ENCODE peak calls at places on chromosomes 13 and 19, in ten cellular contexts. One of them, this sample, is unnamed.
A peak's percentile ranks its signal among the peaks of the same experiment; 100 is the strongest.

GRCh38 chr19:18488838-18489626 is 32.8 kb downstream of the ELL start:
- DNase-seq in IMR-90: no peak
- DNase-seq in left ventricle myocardium inferior: no peak
- DNase-seq in fibroblast of lung: no peak
- DNase-seq in neural progenitor cell: peak; percentile 81
- DNase-seq in esophagus squamous epithelium: no peak
- DNase-seq in Caco-2: peak; percentile 80
- DNase-seq in NT2/D1: no peak
- DNase-seq in CD8-positive, alpha-beta memory T cell: no peak
- DNase-seq in mesendoderm: peak; percentile 63
- DNase-seq in this sample: no peak

GRCh38 chr13:19157461-19157860 is 24.2 kb downstream of the TUBA3C start:
- DNase-seq in IMR-90: no peak
- DNase-seq in left ventricle myocardium inferior: no peak
- DNase-seq in fibroblast of lung: no peak
- DNase-seq in neural progenitor cell: no peak
- DNase-seq in esophagus squamous epithelium: no peak
- DNase-seq in Caco-2: no peak
- DNase-seq in NT2/D1: no peak
- DNase-seq in CD8-positive, alpha-beta memory T cell: no peak
- DNase-seq in mesendoderm: no peak
- DNase-seq in this sample: no peak

GRCh38 chr13:80359459-80360297 is 18.8 kb upstream of the SPRY2 start:
- DNase-seq in IMR-90: no peak
- DNase-seq in left ventricle myocardium inferior: no peak
- DNase-seq in fibroblast of lung: no peak
- DNase-seq in neural progenitor cell: peak; percentile 95
- DNase-seq in esophagus squamous epithelium: no peak
- DNase-seq in Caco-2: no peak
- DNase-seq in NT2/D1: peak; percentile 96
- DNase-seq in CD8-positive, alpha-beta memory T cell: no peak
- DNase-seq in mesendoderm: peak; percentile 96
- DNase-seq in this sample: peak; percentile 90

GRCh38 chr19:57709616-57710015 is 612 bp upstream of the ZNF154 start:
- DNase-seq in IMR-90: no peak
- DNase-seq in left ventricle myocardium inferior: no peak
- DNase-seq in fibroblast of lung: no peak
- DNase-seq in neural progenitor cell: peak; percentile 11
- DNase-seq in esophagus squamous epithelium: no peak
- DNase-seq in Caco-2: no peak
- DNase-seq in NT2/D1: no peak
- DNase-seq in CD8-positive, alpha-beta memory T cell: no peak
- DNase-seq in mesendoderm: peak; percentile 28
- DNase-seq in this sample: no peak

GRCh38 chr19:10503002-10503789 is at the start of gene KEAP1:
- DNase-seq in IMR-90: no peak
- DNase-seq in left ventricle myocardium inferior: peak; percentile 45
- DNase-seq in fibroblast of lung: peak; percentile 42
- DNase-seq in neural progenitor cell: peak; percentile 63
- DNase-seq in esophagus squamous epithelium: no peak
- DNase-seq in Caco-2: peak; percentile 70
- DNase-seq in NT2/D1: no peak
- DNase-seq in CD8-positive, alpha-beta memory T cell: no peak
- DNase-seq in mesendoderm: peak; percentile 70
- DNase-seq in this sample: no peak

GRCh38 chr13:70107498-70108271 is at the start of gene ATXN8OS:
- DNase-seq in IMR-90: no peak
- DNase-seq in left ventricle myocardium inferior: no peak
- DNase-seq in fibroblast of lung: peak; percentile 3
- DNase-seq in neural progenitor cell: peak; percentile 61
- DNase-seq in esophagus squamous epithelium: no peak
- DNase-seq in Caco-2: no peak
- DNase-seq in NT2/D1: no peak
- DNase-seq in CD8-positive, alpha-beta memory T cell: peak; percentile 43
- DNase-seq in mesendoderm: peak; percentile 38
- DNase-seq in this sample: no peak

GRCh38 chr13:113581871-113582270 is 2.7 kb upstream of the TFDP1 start:
- DNase-seq in IMR-90: no peak
- DNase-seq in left ventricle myocardium inferior: no peak
- DNase-seq in fibroblast of lung: no peak
- DNase-seq in neural progenitor cell: no peak
- DNase-seq in esophagus squamous epithelium: no peak
- DNase-seq in Caco-2: no peak
- DNase-seq in NT2/D1: no peak
- DNase-seq in CD8-positive, alpha-beta memory T cell: no peak
- DNase-seq in mesendoderm: no peak
- DNase-seq in this sample: no peak

GRCh38 chr19:3606690-3607289 is at the start of gene TBXA2R:
- DNase-seq in IMR-90: peak; percentile 43
- DNase-seq in left ventricle myocardium inferior: peak; percentile 81
- DNase-seq in fibroblast of lung: peak; percentile 66
- DNase-seq in neural progenitor cell: peak; percentile 64
- DNase-seq in esophagus squamous epithelium: no peak
- DNase-seq in Caco-2: no peak
- DNase-seq in NT2/D1: no peak
- DNase-seq in CD8-positive, alpha-beta memory T cell: peak; percentile 70
- DNase-seq in mesendoderm: peak; percentile 49
- DNase-seq in this sample: peak; percentile 72

GRCh38 chr13:80374453-80374852 is 33.5 kb upstream of the SPRY2 start:
- DNase-seq in IMR-90: no peak
- DNase-seq in left ventricle myocardium inferior: peak; percentile 75
- DNase-seq in fibroblast of lung: no peak
- DNase-seq in neural progenitor cell: no peak
- DNase-seq in esophagus squamous epithelium: no peak
- DNase-seq in Caco-2: no peak
- DNase-seq in NT2/D1: no peak
- DNase-seq in CD8-positive, alpha-beta memory T cell: no peak
- DNase-seq in mesendoderm: no peak
- DNase-seq in this sample: no peak

GRCh38 chr19:48274938-48275337 is 5.1 kb downstream of the ZNF114 start:
- DNase-seq in IMR-90: no peak
- DNase-seq in left ventricle myocardium inferior: no peak
- DNase-seq in fibroblast of lung: no peak
- DNase-seq in neural progenitor cell: no peak
- DNase-seq in esophagus squamous epithelium: no peak
- DNase-seq in Caco-2: no peak
- DNase-seq in NT2/D1: no peak
- DNase-seq in CD8-positive, alpha-beta memory T cell: no peak
- DNase-seq in mesendoderm: no peak
- DNase-seq in this sample: no peak

DNA sequence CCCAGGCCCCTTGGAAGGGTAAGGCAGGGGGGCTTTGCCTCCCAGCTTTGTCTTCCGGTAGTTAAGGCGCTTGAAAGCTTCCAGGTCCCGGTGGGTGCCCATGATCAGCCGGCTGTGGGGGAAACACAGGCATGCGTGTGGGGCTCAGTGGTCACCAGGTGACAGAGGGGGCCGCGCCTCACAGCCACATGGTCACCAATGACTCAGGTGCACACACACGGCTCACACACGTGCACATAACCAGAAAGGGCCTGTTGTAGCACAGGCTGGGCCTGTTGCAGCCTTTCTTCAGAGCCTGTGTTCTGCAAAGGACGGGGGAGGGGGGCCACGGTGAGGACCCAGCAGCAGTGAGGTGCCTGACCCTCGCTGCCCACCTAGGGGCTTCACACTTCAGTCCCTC is 5.9 kb downstream of the NANOS3 start:
- DNase-seq in IMR-90: no peak
- DNase-seq in left ventricle myocardium inferior: no peak
- DNase-seq in fibroblast of lung: no peak
- DNase-seq in neural progenitor cell: no peak
- DNase-seq in esophagus squamous epithelium: no peak
- DNase-seq in Caco-2: no peak
- DNase-seq in NT2/D1: no peak
- DNase-seq in CD8-positive, alpha-beta memory T cell: no peak
- DNase-seq in mesendoderm: no peak
- DNase-seq in this sample: no peak
- H3K4me3 ChIP-seq in IMR-90: no peak overlapping the region
- H3K4me3 ChIP-seq in left ventricle myocardium inferior: no peak overlapping the region
- H3K4me3 ChIP-seq in fibroblast of lung: no peak overlapping the region
- H3K4me3 ChIP-seq in neural progenitor cell: no peak overlapping the region
- H3K4me3 ChIP-seq in esophagus squamous epithelium: no peak overlapping the region
- H3K4me3 ChIP-seq in Caco-2: no peak overlapping the region
- H3K4me3 ChIP-seq in NT2/D1: no peak overlapping the region
- H3K4me3 ChIP-seq in CD8-positive, alpha-beta memory T cell: no peak overlapping the region
- H3K4me3 ChIP-seq in mesendoderm: no peak overlapping the region
- H3K4me3 ChIP-seq in this sample: no peak overlapping the region

DNA sequence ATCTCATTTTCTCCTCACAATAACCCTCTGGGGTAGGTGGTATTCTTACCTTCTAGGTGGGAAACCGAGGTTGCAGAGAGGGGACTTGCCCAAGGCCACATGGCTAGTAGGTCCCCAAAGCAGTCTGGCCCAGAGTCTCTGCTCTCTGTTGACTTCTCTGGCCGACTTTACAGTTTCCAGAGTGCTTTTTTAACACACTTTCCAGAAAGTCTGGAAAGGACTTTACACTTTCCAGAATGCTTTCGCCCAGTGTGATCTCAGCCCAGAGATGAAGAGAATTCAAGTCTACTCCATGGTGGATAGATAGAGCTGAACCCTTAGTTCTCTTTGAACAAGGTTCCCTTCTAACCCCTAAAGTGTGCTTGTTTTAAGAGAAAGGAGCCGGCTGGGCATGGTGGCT is 12.2 kb downstream of the ARHGAP35 start:
- DNase-seq in IMR-90: no peak
- DNase-seq in left ventricle myocardium inferior: no peak
- DNase-seq in fibroblast of lung: no peak
- DNase-seq in neural progenitor cell: no peak
- DNase-seq in esophagus squamous epithelium: no peak
- DNase-seq in Caco-2: no peak
- DNase-seq in NT2/D1: no peak
- DNase-seq in CD8-positive, alpha-beta memory T cell: no peak
- DNase-seq in mesendoderm: no peak
- DNase-seq in this sample: no peak
- H3K4me1 ChIP-seq in IMR-90: peaks cover under 1% of the 10 kb centered on the region
- H3K4me1 ChIP-seq in left ventricle myocardium inferior: peaks cover 18% of the 10 kb centered on the region
- H3K4me1 ChIP-seq in fibroblast of lung: peaks cover 6% of the 10 kb centered on the region
- H3K4me1 ChIP-seq in neural progenitor cell: no peaks in the 10 kb centered on the region
- H3K4me1 ChIP-seq in esophagus squamous epithelium: peaks cover 3% of the 10 kb centered on the region
- H3K4me1 ChIP-seq in Caco-2: peaks cover 32% of the 10 kb centered on the region
- H3K4me1 ChIP-seq in NT2/D1: no peaks in the 10 kb centered on the region
- H3K4me1 ChIP-seq in CD8-positive, alpha-beta memory T cell: peaks cover 5% of the 10 kb centered on the region
- H3K4me1 ChIP-seq in mesendoderm: peaks cover 2% of the 10 kb centered on the region
- H3K4me1 ChIP-seq in this sample: no peaks in the 10 kb centered on the region

GRCh38 chr13:99287544-99287943 is 19.7 kb downstream of the GPR183 start:
- DNase-seq in IMR-90: no peak
- DNase-seq in left ventricle myocardium inferior: no peak
- DNase-seq in fibroblast of lung: no peak
- DNase-seq in neural progenitor cell: no peak
- DNase-seq in esophagus squamous epithelium: no peak
- DNase-seq in Caco-2: no peak
- DNase-seq in NT2/D1: no peak
- DNase-seq in CD8-positive, alpha-beta memory T cell: no peak
- DNase-seq in mesendoderm: no peak
- DNase-seq in this sample: no peak

GRCh38 chr13:99289265-99289664 is 17.9 kb downstream of the GPR183 start:
- DNase-seq in IMR-90: no peak
- DNase-seq in left ventricle myocardium inferior: no peak
- DNase-seq in fibroblast of lung: no peak
- DNase-seq in neural progenitor cell: no peak
- DNase-seq in esophagus squamous epithelium: no peak
- DNase-seq in Caco-2: no peak
- DNase-seq in NT2/D1: no peak
- DNase-seq in CD8-positive, alpha-beta memory T cell: no peak
- DNase-seq in mesendoderm: no peak
- DNase-seq in this sample: no peak

GRCh38 chr13:99288069-99288468 is 19.1 kb downstream of the GPR183 start:
- DNase-seq in IMR-90: no peak
- DNase-seq in left ventricle myocardium inferior: no peak
- DNase-seq in fibroblast of lung: peak; percentile 44
- DNase-seq in neural progenitor cell: no peak
- DNase-seq in esophagus squamous epithelium: no peak
- DNase-seq in Caco-2: no peak
- DNase-seq in NT2/D1: no peak
- DNase-seq in CD8-positive, alpha-beta memory T cell: no peak
- DNase-seq in mesendoderm: no peak
- DNase-seq in this sample: no peak

GRCh38 chr13:99290890-99291289 is 16.3 kb downstream of the GPR183 start:
- DNase-seq in IMR-90: no peak
- DNase-seq in left ventricle myocardium inferior: no peak
- DNase-seq in fibroblast of lung: no peak
- DNase-seq in neural progenitor cell: no peak
- DNase-seq in esophagus squamous epithelium: no peak
- DNase-seq in Caco-2: no peak
- DNase-seq in NT2/D1: no peak
- DNase-seq in CD8-positive, alpha-beta memory T cell: no peak
- DNase-seq in mesendoderm: no peak
- DNase-seq in this sample: no peak

GRCh38 chr13:99289674-99290337 is 17.4 kb downstream of the GPR183 start:
- DNase-seq in IMR-90: no peak
- DNase-seq in left ventricle myocardium inferior: no peak
- DNase-seq in fibroblast of lung: no peak
- DNase-seq in neural progenitor cell: no peak
- DNase-seq in esophagus squamous epithelium: no peak
- DNase-seq in Caco-2: no peak
- DNase-seq in NT2/D1: no peak
- DNase-seq in CD8-positive, alpha-beta memory T cell: peak; percentile 86
- DNase-seq in mesendoderm: no peak
- DNase-seq in this sample: no peak
- H3K4me3 ChIP-seq in IMR-90: no peak overlapping the region
- H3K4me3 ChIP-seq in left ventricle myocardium inferior: no peak overlapping the region
- H3K4me3 ChIP-seq in fibroblast of lung: no peak overlapping the region
- H3K4me3 ChIP-seq in neural progenitor cell: no peak overlapping the region
- H3K4me3 ChIP-seq in esophagus squamous epithelium: no peak overlapping the region
- H3K4me3 ChIP-seq in Caco-2: no peak overlapping the region
- H3K4me3 ChIP-seq in NT2/D1: no peak overlapping the region
- H3K4me3 ChIP-seq in CD8-positive, alpha-beta memory T cell: no peak overlapping the region
- H3K4me3 ChIP-seq in mesendoderm: no peak overlapping the region
- H3K4me3 ChIP-seq in this sample: no peak overlapping the region

GRCh38 chr19:38678217-38678890 is 30.9 kb downstream of the ACTN4 start:
- DNase-seq in IMR-90: no peak
- DNase-seq in left ventricle myocardium inferior: no peak
- DNase-seq in fibroblast of lung: no peak
- DNase-seq in neural progenitor cell: no peak
- DNase-seq in esophagus squamous epithelium: no peak
- DNase-seq in Caco-2: no peak
- DNase-seq in NT2/D1: no peak
- DNase-seq in CD8-positive, alpha-beta memory T cell: no peak
- DNase-seq in mesendoderm: no peak
- DNase-seq in this sample: no peak

GRCh38 chr19:38676878-38677646 is 29.6 kb downstream of the ACTN4 start:
- DNase-seq in IMR-90: no peak
- DNase-seq in left ventricle myocardium inferior: no peak
- DNase-seq in fibroblast of lung: no peak
- DNase-seq in neural progenitor cell: no peak
- DNase-seq in esophagus squamous epithelium: no peak
- DNase-seq in Caco-2: no peak
- DNase-seq in NT2/D1: no peak
- DNase-seq in CD8-positive, alpha-beta memory T cell: no peak
- DNase-seq in mesendoderm: no peak
- DNase-seq in this sample: no peak

GRCh38 chr19:38679839-38680238 is 32.4 kb downstream of the ACTN4 start:
- DNase-seq in IMR-90: peak; percentile 63
- DNase-seq in left ventricle myocardium inferior: no peak
- DNase-seq in fibroblast of lung: peak; percentile 67
- DNase-seq in neural progenitor cell: no peak
- DNase-seq in esophagus squamous epithelium: no peak
- DNase-seq in Caco-2: no peak
- DNase-seq in NT2/D1: no peak
- DNase-seq in CD8-positive, alpha-beta memory T cell: no peak
- DNase-seq in mesendoderm: no peak
- DNase-seq in this sample: no peak

GRCh38 chr19:38676023-38676877 is 28.8 kb downstream of the ACTN4 start:
- DNase-seq in IMR-90: peak; percentile 78
- DNase-seq in left ventricle myocardium inferior: no peak
- DNase-seq in fibroblast of lung: peak; percentile 87
- DNase-seq in neural progenitor cell: no peak
- DNase-seq in esophagus squamous epithelium: no peak
- DNase-seq in Caco-2: no peak
- DNase-seq in NT2/D1: no peak
- DNase-seq in CD8-positive, alpha-beta memory T cell: no peak
- DNase-seq in mesendoderm: no peak
- DNase-seq in this sample: no peak

GRCh38 chr19:38678891-38679494 is 31.5 kb downstream of the ACTN4 start:
- DNase-seq in IMR-90: no peak
- DNase-seq in left ventricle myocardium inferior: no peak
- DNase-seq in fibroblast of lung: no peak
- DNase-seq in neural progenitor cell: no peak
- DNase-seq in esophagus squamous epithelium: no peak
- DNase-seq in Caco-2: no peak
- DNase-seq in NT2/D1: no peak
- DNase-seq in CD8-positive, alpha-beta memory T cell: no peak
- DNase-seq in mesendoderm: no peak
- DNase-seq in this sample: no peak
- H3K4me1 ChIP-seq in IMR-90: peaks cover 63% of the 10 kb centered on the region
- H3K4me1 ChIP-seq in left ventricle myocardium inferior: peaks cover 100% of the 10 kb centered on the region
- H3K4me1 ChIP-seq in fibroblast of lung: peaks cover 50% of the 10 kb centered on the region
- H3K4me1 ChIP-seq in neural progenitor cell: peaks cover 9% of the 10 kb centered on the region
- H3K4me1 ChIP-seq in esophagus squamous epithelium: peaks cover 51% of the 10 kb centered on the region
- H3K4me1 ChIP-seq in Caco-2: peaks cover 51% of the 10 kb centered on the region
- H3K4me1 ChIP-seq in NT2/D1: peaks cover 7% of the 10 kb centered on the region
- H3K4me1 ChIP-seq in CD8-positive, alpha-beta memory T cell: peaks cover 94% of the 10 kb centered on the region
- H3K4me1 ChIP-seq in mesendoderm: peaks cover 14% of the 10 kb centered on the region
- H3K4me1 ChIP-seq in this sample: peaks cover 11% of the 10 kb centered on the region